ENCODE peak calls at places on chromosomes 3 and 15, in four cellular contexts. N, L, I and U are unnamed samples.

GRCh38 chr3:10371789-10372188 is 50.9 kb upstream of the SEC13 start:
- DNase-seq in N (no peak), L (no peak), I (no peak), U (no peak)

GRCh38 chr15:48112242-48112641 is 8.5 kb upstream of the SLC24A5 start:
- DNase-seq in N (no peak), L (peak; percentile 40), I (no peak), U (peak; percentile 45)

GRCh38 chr15:25734680-25735355 is 128.3 kb downstream of the ATP10A start:
- DNase-seq in N (no peak), L (no peak), I (no peak), U (no peak)

GRCh38 chr3:12559520-12559919 is 2.6 kb downstream of the MKRN2 start:
- DNase-seq in N (no peak), L (no peak), I (no peak), U (no peak)

GRCh38 chr3:11312139-11312538 is 39.9 kb downstream of the ATG7 start:
- DNase-seq in N (no peak), L (no peak), I (no peak), U (no peak)

GRCh38 chr3:155185623-155186022 is 105.5 kb downstream of the MME start:
- DNase-seq in N (no peak), L (no peak), I (no peak), U (peak; percentile 12)

GRCh38 chr3:24683511-24684384 is 189.1 kb upstream of the THRB start:
- DNase-seq in N (no peak), L (peak; percentile 46), I (no peak), U (peak; percentile 62)

GRCh38 chr15:74917676-74918075 is 11.0 kb upstream of the FAM219B start:
- DNase-seq in N (no peak), L (no peak), I (no peak), U (no peak)

GRCh38 chr3:13073042-13073906 is at the start of gene IQSEC1:
- DNase-seq in N (peak; percentile 84), L (peak; percentile 28), I (peak; percentile 69), U (no peak)

GRCh38 chr3:193731656-193732055 is 138.6 kb downstream of the OPA1 start:
- DNase-seq in N (no peak), L (no peak), I (no peak), U (no peak)

GRCh38 chr3:39166134-39166710 is 12.8 kb upstream of the CSRNP1 start:
- DNase-seq in N (no peak), L (no peak), I (no peak), U (peak; percentile 93)

GRCh38 chr3:11350374-11350773 is 78.2 kb downstream of the ATG7 start:
- DNase-seq in N (no peak), L (no peak), I (no peak), U (peak; percentile 47)

GRCh38 chr3:46889381-46890110 is 12.0 kb downstream of the PTH1R start:
- DNase-seq in N (peak; percentile 74), L (no peak), I (no peak), U (no peak)

GRCh38 chr3:122777563-122777962 is 16.1 kb downstream of the HSPBAP1 start:
- DNase-seq in N (no peak), L (no peak), I (no peak), U (no peak)

GRCh38 chr15:74406992-74407705 is 26.6 kb downstream of the SEMA7A start:
- DNase-seq in N (no peak), L (no peak), I (no peak), U (peak; percentile 84)

GRCh38 chr15:40340038-40340739 is 550 bp downstream of the CCDC9B start:
- DNase-seq in N (peak; percentile 91), L (peak; percentile 76), I (no peak), U (no peak)

GRCh38 chr3:58387650-58388546 is 45.7 kb downstream of the PDHB start:
- DNase-seq in N (no peak), L (no peak), I (no peak), U (no peak)

GRCh38 chr15:85168642-85169173 is 187.1 kb downstream of the PDE8A start:
- DNase-seq in N (no peak), L (peak; percentile 84), I (peak; percentile 10), U (peak; percentile 60)

GRCh38 chr3:12371525-12372140 is 82.8 kb downstream of the PPARG start:
- DNase-seq in N (no peak), L (no peak), I (no peak), U (peak; percentile 5)

GRCh38 chr3:14467723-14468620 is 65.6 kb downstream of the SLC6A6 start:
- DNase-seq in N (no peak), L (peak; percentile 40), I (peak; percentile 29), U (no peak)

GRCh38 chr3:168036654-168037419 is 58.9 kb downstream of the GOLIM4 start:
- DNase-seq in N (no peak), L (peak; percentile 77), I (no peak), U (no peak)

GRCh38 chr15:43370310-43370974 is 401 bp downstream of the ZSCAN29 start:
- DNase-seq in N (no peak), L (peak; percentile 3), I (no peak), U (peak; percentile 19)

GRCh38 chr15:40063563-40064011 is 24.6 kb upstream of the SRP14 start:
- DNase-seq in N (no peak), L (no peak), I (no peak), U (peak; percentile 90)

GRCh38 chr3:63351159-63352007 is 73.3 kb downstream of the SYNPR start:
- DNase-seq in N (no peak), L (peak; percentile 29), I (no peak), U (peak; percentile 67)

GRCh38 chr3:18830087-18830486 is 318.2 kb upstream of the KCNH8 start:
- DNase-seq in N (no peak), L (no peak), I (no peak), U (no peak)

GRCh38 chr3:100710355-100711198 is 1.3 kb downstream of the TFG start:
- DNase-seq in N (no peak), L (peak; percentile 38), I (no peak), U (peak; percentile 71)

GRCh38 chr3:182327196-182327681 is 466.1 kb upstream of the ATP11B start:
- DNase-seq in N (peak; percentile 26), L (no peak), I (no peak), U (peak; percentile 26)

GRCh38 chr3:146241523-146242240 is 9.2 kb downstream of the PLSCR4 start:
- DNase-seq in N (no peak), L (no peak), I (no peak), U (no peak)

GRCh38 chr3:74532446-74532845 is 82.0 kb downstream of the CNTN3 start:
- DNase-seq in N (no peak), L (no peak), I (no peak), U (peak; percentile 90)

GRCh38 chr15:74270854-74271520 is 34.9 kb downstream of the CCDC33 start:
- DNase-seq in N (peak; percentile 11), L (no peak), I (no peak), U (no peak)

GRCh38 chr15:48250640-48251076 is 44.6 kb downstream of the SLC12A1 start:
- DNase-seq in N (no peak), L (peak; percentile 37), I (no peak), U (peak; percentile 71)

GRCh38 chr3:71584216-71585061 is 911 bp upstream of the FOXP1 start:
- DNase-seq in N (peak; percentile 68), L (peak; percentile 41), I (peak; percentile 3), U (peak; percentile 28)

GRCh38 chr3:50611464-50612233 is at the start of gene CISH:
- DNase-seq in N (peak; percentile 97), L (peak; percentile 97), I (peak; percentile 83), U (peak; percentile 88)

GRCh38 chr3:45225465-45226205 is 452 bp downstream of the TMEM158 start:
- DNase-seq in N (no peak), L (no peak), I (peak; percentile 5), U (no peak)

GRCh38 chr3:150439657-150440056 is 31.6 kb downstream of the TSC22D2 start:
- DNase-seq in N (no peak), L (no peak), I (no peak), U (peak; percentile 55)

GRCh38 chr3:150446470-150446977 is 38.4 kb downstream of the TSC22D2 start:
- DNase-seq in N (no peak), L (no peak), I (no peak), U (no peak)

GRCh38 chr3:150447084-150447483 is 39.0 kb downstream of the TSC22D2 start:
- DNase-seq in N (no peak), L (no peak), I (no peak), U (no peak)

GRCh38 chr3:150447631-150448465 is 39.8 kb downstream of the TSC22D2 start:
- DNase-seq in N (no peak), L (no peak), I (no peak), U (peak; percentile 73)

DNA sequence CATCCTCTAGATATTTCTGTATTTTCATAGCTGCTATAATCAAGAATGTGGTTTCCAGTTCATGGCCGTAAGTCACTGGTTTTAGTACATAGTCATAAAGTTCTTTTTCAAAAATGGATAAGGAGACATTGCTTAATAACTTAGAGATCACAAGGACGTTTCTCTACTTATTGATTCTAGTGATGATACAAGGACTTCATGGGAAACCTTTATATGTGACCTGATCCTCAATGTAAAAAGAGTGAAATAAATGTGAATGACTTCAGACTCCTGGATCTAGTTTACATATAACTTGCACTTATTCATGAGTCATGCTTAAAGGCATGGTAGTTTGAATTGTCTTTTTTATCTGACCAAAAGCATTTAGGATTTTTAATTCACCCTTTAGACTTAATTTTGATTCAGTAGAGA is 35.2 kb downstream of the TSC22D2 start:
- DNase-seq in N (no peak), L (no peak), I (no peak), U (peak; percentile 27)
- H3K36me3 ChIP-seq in N (no peaks in the 10 kb centered on the region), L (no peaks in the 10 kb centered on the region), I (no peaks in the 10 kb centered on the region), U (peaks cover 2% of the 10 kb centered on the region)

GRCh38 chr15:32870240-32871033 is 152.6 kb downstream of the GREM1 start:
- DNase-seq in N (no peak), L (no peak), I (no peak), U (peak; percentile 52)
- H3K4me3 ChIP-seq in N (no peak overlapping the region), L (no peak overlapping the region), I (no peak overlapping the region), U (no peak overlapping the region)

GRCh38 chr15:65099336-65099735 is 15.7 kb downstream of the UBAP1L start:
- DNase-seq in N (no peak), L (no peak), I (no peak), U (no peak)
- H3K36me3 ChIP-seq in N (no peaks in the 10 kb centered on the region), L (peaks cover 4% of the 10 kb centered on the region), I (peaks cover 9% of the 10 kb centered on the region), U (peaks cover 16% of the 10 kb centered on the region)

GRCh38 chr3:56796202-56796601 is 5.5 kb downstream of the ARHGEF3 start:
- DNase-seq in N (no peak), L (peak; percentile 57), I (no peak), U (peak; percentile 37)
- H3K4me3 ChIP-seq in N (no peak overlapping the region), L (no peak overlapping the region), I (peak overlapping the region; percentile 14), U (no peak overlapping the region)

DNA sequence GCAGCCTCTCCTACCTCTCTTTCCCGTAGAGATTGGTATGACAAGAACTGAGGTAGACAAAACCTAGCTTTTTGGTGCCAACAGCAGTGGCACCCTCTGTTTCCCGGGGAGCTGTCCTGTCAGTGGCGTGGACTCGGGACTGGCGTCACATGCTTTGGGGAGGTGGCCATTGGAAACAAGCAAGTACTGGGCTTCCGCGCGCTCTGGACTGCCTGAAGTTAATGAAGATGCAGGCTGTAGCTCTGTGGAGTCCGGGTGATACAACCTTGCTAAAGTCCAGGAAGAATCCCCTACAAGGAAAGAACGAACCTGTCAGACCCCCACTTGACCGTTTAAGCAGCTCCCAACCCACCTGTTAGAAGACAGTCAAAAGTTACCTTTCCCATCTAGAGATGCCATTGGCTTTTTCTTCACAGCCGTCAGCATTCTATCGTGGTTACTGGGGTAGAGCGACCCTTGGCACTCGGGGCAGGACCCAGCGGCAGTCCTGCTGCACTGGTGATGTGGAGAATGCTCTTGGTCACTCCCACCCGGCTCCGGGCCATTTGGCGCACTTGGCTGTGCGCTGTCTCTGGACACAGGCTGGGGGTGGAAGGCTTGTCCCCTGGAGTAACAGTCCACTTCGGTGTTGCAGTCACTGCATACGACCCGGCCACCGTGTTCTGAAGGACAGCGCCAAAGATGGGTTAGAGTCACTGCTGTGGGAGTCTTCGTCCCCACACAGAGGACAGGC is 120.5 kb downstream of the LRIG1 start:
- DNase-seq in N (no peak), L (no peak), I (no peak), U (no peak)
- H3K36me3 ChIP-seq in N (peaks cover 5% of the 10 kb centered on the region), L (peaks cover 58% of the 10 kb centered on the region), I (peaks cover 51% of the 10 kb centered on the region), U (peaks cover 15% of the 10 kb centered on the region)